ENCODE peak calls at places on chromosome 9, in four cellular contexts. I, L, A and M are unnamed samples.

GRCh38 chr9:129263836-129264235 is 85.8 kb upstream of the IER5L start:
- DNase-seq in I (no peak), L (no peak), A (no peak), M (no peak)

GRCh38 chr9:128636556-128637530 is 19.8 kb downstream of the DYNC2I2 start:
- DNase-seq in I (no peak), L (no peak), A (no peak), M (no peak)

GRCh38 chr9:27033815-27034403 is 28.4 kb upstream of the LRRC19 start:
- DNase-seq in I (peak; percentile 78), L (peak; percentile 53), A (peak; percentile 41), M (peak; percentile 8)

GRCh38 chr9:74721696-74722660 is 165.7 kb downstream of the TRPM6 start:
- DNase-seq in I (no peak), L (no peak), A (no peak), M (no peak)

GRCh38 chr9:27117489-27118135 is 8.6 kb downstream of the TEK start:
- DNase-seq in I (peak; percentile 98), L (no peak), A (peak; percentile 22), M (peak; percentile 59)

GRCh38 chr9:87372401-87372851 is 125.2 kb upstream of the DAPK1 start:
- DNase-seq in I (no peak), L (no peak), A (no peak), M (no peak)

GRCh38 chr9:106179181-106179580 is 484.8 kb downstream of the TMEM38B start:
- DNase-seq in I (no peak), L (no peak), A (no peak), M (no peak)

GRCh38 chr9:117138257-117138656 is 276.6 kb downstream of the ASTN2 start:
- DNase-seq in I (no peak), L (no peak), A (no peak), M (no peak)

GRCh38 chr9:80555782-80556325 is 984.1 kb downstream of the TLE4 start:
- DNase-seq in I (no peak), L (peak; percentile 18), A (peak; percentile 37), M (no peak)

GRCh38 chr9:113624721-113625120 is 161.2 kb downstream of the RGS3 start:
- DNase-seq in I (no peak), L (peak; percentile 50), A (peak; percentile 53), M (peak; percentile 62)

GRCh38 chr9:86807577-86807976 is 139.7 kb downstream of the GAS1 start:
- DNase-seq in I (no peak), L (no peak), A (no peak), M (peak; percentile 47)

GRCh38 chr9:123548749-123549545 is 192.9 kb downstream of the CRB2 start:
- DNase-seq in I (peak; percentile 38), L (no peak), A (no peak), M (no peak)

GRCh38 chr9:125752070-125752628 is 5.0 kb downstream of the PBX3 start:
- DNase-seq in I (no peak), L (no peak), A (peak; percentile 15), M (no peak)

GRCh38 chr9:90005388-90005787 is 400.6 kb downstream of the GADD45G start:
- DNase-seq in I (no peak), L (no peak), A (no peak), M (no peak)

GRCh38 chr9:136013524-136014034 is 52.4 kb upstream of the UBAC1 start:
- DNase-seq in I (no peak), L (no peak), A (no peak), M (no peak)

GRCh38 chr9:3962467-3962866 is 337.4 kb downstream of the GLIS3 start:
- DNase-seq in I (no peak), L (peak; percentile 76), A (no peak), M (peak; percentile 49)

GRCh38 chr9:89137548-89138462 is 40.8 kb downstream of the SHC3 start:
- DNase-seq in I (peak; percentile 91), L (peak; percentile 95), A (peak; percentile 90), M (peak; percentile 95)

GRCh38 chr9:95835398-95835797 is 40.1 kb upstream of the ERCC6L2 start:
- DNase-seq in I (no peak), L (no peak), A (no peak), M (no peak)

GRCh38 chr9:16442622-16443021 is 427.8 kb downstream of the BNC2 start:
- DNase-seq in I (no peak), L (peak; percentile 58), A (peak; percentile 71), M (peak; percentile 71)

GRCh38 chr9:107733530-107733907 is 243.9 kb upstream of the KLF4 start:
- DNase-seq in I (peak; percentile 45), L (no peak), A (no peak), M (no peak)

GRCh38 chr9:7150153-7150890 is 392.5 kb downstream of the KDM4C start:
- DNase-seq in I (no peak), L (no peak), A (no peak), M (no peak)

GRCh38 chr9:125262217-125262991 is 778 bp downstream of the GAPVD1 start:
- DNase-seq in I (no peak), L (no peak), A (no peak), M (no peak)

GRCh38 chr9:132637351-132637750 is 32.4 kb downstream of the DDX31 start:
- DNase-seq in I (no peak), L (no peak), A (no peak), M (no peak)

GRCh38 chr9:136644343-136644592 is 18.4 kb upstream of the EGFL7 start:
- DNase-seq in I (peak; percentile 82), L (peak; percentile 22), A (peak; percentile 39), M (peak; percentile 32)

GRCh38 chr9:105053209-105053652 is 125.3 kb upstream of the ABCA1 start:
- DNase-seq in I (no peak), L (peak; percentile 94), A (peak; percentile 92), M (peak; percentile 92)

GRCh38 chr9:133042676-133043075 is 11.9 kb downstream of the GTF3C5 start:
- DNase-seq in I (no peak), L (no peak), A (no peak), M (no peak)

GRCh38 chr9:38048319-38048969 is 20.6 kb downstream of the SHB start:
- DNase-seq in I (no peak), L (peak; percentile 64), A (peak; percentile 42), M (peak; percentile 64)
- H3K4me2 ChIP-seq in I (peak overlapping the region; percentile 83), L (no peak overlapping the region), A (peak overlapping the region; percentile 74), M (peak overlapping the region; percentile 78)

DNA sequence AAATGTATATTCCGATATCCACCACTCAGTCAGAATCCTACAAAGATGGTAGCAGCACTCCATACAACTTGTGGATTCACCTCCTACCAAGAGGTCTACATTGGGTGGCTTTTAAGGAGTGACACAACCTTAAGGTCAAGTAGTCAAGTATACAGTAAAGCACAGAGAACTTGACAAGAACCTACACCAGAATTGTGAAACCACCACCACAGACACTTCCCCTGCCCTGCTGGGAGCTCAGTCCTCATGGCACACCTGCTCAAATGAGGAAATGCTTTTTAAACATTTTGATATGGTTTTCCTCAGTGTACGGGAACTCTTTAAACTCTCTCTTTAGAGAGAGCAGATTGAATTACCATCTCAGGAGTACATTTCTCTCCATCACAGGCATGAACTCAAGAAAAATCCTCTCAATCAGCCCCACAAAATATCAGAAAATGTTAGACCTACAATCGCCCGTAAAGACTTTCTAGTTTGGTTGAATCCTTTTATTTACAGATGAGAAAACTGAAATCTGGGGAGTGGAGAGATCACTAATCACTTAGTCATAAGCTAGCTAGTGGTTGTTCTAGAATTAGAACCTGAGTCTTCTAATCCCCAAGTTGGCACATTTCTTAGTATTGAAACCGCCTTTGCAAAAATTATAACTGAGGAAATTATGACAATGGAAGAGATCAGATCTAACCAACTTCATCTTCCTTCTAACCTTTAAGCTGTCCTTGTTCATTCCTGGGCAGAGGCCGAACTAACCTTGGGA is 38.5 kb upstream of the NR4A3 start:
- DNase-seq in I (no peak), L (no peak), A (no peak), M (no peak)
- H3K4me2 ChIP-seq in I (no peak overlapping the region), L (no peak overlapping the region), A (no peak overlapping the region), M (no peak overlapping the region)

GRCh38 chr9:110130791-110131416 is 77.1 kb downstream of the C9orf152 start:
- DNase-seq in I (no peak), L (no peak), A (no peak), M (no peak)

GRCh38 chr9:110128664-110129329 is 79.2 kb downstream of the C9orf152 start:
- DNase-seq in I (no peak), L (no peak), A (no peak), M (no peak)

GRCh38 chr9:110131499-110131898 is 76.5 kb downstream of the C9orf152 start:
- DNase-seq in I (no peak), L (peak; percentile 61), A (peak; percentile 32), M (peak; percentile 72)

GRCh38 chr9:110130211-110130610 is 77.7 kb downstream of the C9orf152 start:
- DNase-seq in I (no peak), L (no peak), A (no peak), M (no peak)

GRCh38 chr9:110129460-110129859 is 78.5 kb downstream of the C9orf152 start:
- DNase-seq in I (no peak), L (no peak), A (no peak), M (no peak)
- H3K4me2 ChIP-seq in I (no peak overlapping the region), L (no peak overlapping the region), A (no peak overlapping the region), M (no peak overlapping the region)

GRCh38 chr9:73149371-73150067 is 2.1 kb upstream of the ANXA1 start:
- DNase-seq in I (peak; percentile 88), L (peak; percentile 92), A (peak; percentile 76), M (peak; percentile 89)

GRCh38 chr9:73152445-73152844 is 780 bp downstream of the ANXA1 start:
- DNase-seq in I (peak; percentile 56), L (peak; percentile 65), A (no peak), M (peak; percentile 74)

GRCh38 chr9:73146113-73146815 is 5.4 kb upstream of the ANXA1 start:
- DNase-seq in I (no peak), L (no peak), A (no peak), M (no peak)

GRCh38 chr9:73151653-73152382 is at the start of gene ANXA1:
- DNase-seq in I (peak; percentile 77), L (peak; percentile 83), A (peak; percentile 93), M (peak; percentile 87)

DNA sequence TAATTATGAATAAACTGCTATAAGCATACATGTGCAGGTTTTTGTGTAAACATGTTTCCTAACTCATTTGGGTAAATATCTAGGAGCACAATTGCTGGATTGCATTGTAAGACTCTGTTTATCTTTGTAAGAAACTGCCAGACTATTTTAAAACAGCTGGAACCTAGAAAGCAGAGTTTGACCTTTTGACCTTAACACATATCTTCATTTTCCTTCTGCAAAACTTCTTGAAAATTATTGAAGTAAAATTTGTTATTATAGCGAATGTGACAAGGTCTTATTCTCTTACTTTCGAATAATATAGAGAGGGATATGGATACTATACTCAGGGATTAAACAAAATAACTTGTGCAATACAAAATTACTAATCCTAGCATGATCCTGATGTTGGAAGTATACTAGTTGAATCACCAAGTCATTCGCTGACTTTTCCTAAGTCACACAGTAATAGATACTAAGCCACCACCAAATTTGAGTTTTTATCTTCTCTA is 3.2 kb upstream of the ANXA1 start:
- DNase-seq in I (peak; percentile 33), L (peak; percentile 58), A (peak; percentile 57), M (no peak)
- H3K4me2 ChIP-seq in I (peak overlapping the region; percentile 65), L (peak overlapping the region; percentile 59), A (peak overlapping the region; percentile 74), M (peak overlapping the region; percentile 75)

DNA sequence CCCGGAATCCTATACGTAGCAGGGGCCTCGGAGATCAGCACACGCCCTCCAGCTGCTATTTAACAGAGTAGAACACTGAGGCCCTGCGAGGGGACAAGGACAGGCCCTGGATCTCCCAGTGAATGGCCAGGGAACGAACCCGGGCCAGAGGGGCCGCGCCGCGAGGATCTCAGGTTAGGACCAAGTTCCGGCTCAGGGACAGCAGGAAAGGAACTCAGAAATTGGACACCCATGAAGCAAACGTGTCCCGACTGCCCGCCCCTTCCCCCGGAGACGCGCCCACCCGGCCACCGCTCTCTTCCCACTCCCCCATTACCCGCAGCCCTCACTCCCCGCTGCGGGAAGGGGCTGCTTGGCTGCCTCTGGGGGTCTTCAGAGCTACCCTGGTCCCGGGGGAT is 1.0 kb upstream of the FOXE1 start:
- DNase-seq in I (no peak), L (no peak), A (no peak), M (no peak)
- H3K4me2 ChIP-seq in I (no peak overlapping the region), L (no peak overlapping the region), A (no peak overlapping the region), M (no peak overlapping the region)